ENCODE peak calls at places on chromosomes 3 and 15, in four cellular contexts. P, V, L and X are unnamed samples.

GRCh38 chr15:78207641-78208340 is 26.6 kb downstream of the ACSBG1 start:
- DNase-seq in P (no peak), V (no peak), L (no peak), X (peak; percentile 66)

GRCh38 chr3:193826126-193826795 is 233.3 kb downstream of the OPA1 start:
- DNase-seq in V (peak; percentile 39), P (no peak), L (peak; percentile 52), X (no peak)

GRCh38 chr15:100861511-100861991 is 18.1 kb upstream of the ALDH1A3 start:
- DNase-seq in L (no peak), P (no peak), V (no peak), X (peak; percentile 71)

GRCh38 chr3:37291275-37291700 is 116.9 kb upstream of the LRRFIP2 start:
- DNase-seq in V (no peak), P (peak; percentile 37), L (no peak), X (no peak)

GRCh38 chr3:156997351-156997750 is 162.6 kb downstream of the CCNL1 start:
- DNase-seq in P (peak; percentile 12), V (no peak), L (no peak), X (no peak)

GRCh38 chr3:40104441-40104840 is 205.1 kb upstream of the EIF1B start:
- DNase-seq in L (no peak), V (no peak), P (no peak), X (no peak)

GRCh38 chr3:193869221-193870201 is 266.4 kb upstream of the HES1 start:
- DNase-seq in L (peak; percentile 79), P (peak; percentile 33), V (no peak), X (peak; percentile 92)

GRCh38 chr3:123383101-123384053 is 65.5 kb downstream of the ADCY5 start:
- DNase-seq in L (no peak), V (no peak), P (peak; percentile 26), X (no peak)

GRCh38 chr3:56189486-56189985 is 278.7 kb downstream of the ERC2 start:
- DNase-seq in L (no peak), V (no peak), P (no peak), X (no peak)

GRCh38 chr3:159964166-159964973 is 24.3 kb upstream of the IL12A start:
- DNase-seq in P (no peak), V (no peak), L (no peak), X (no peak)

GRCh38 chr3:95615592-95616310 is 1198.6 kb upstream of the EPHA6 start:
- DNase-seq in P (no peak), L (no peak), V (no peak), X (no peak)

GRCh38 chr3:129560269-129560787 is 17.4 kb downstream of the H1-8 start:
- DNase-seq in V (peak; percentile 65), L (peak; percentile 80), P (peak; percentile 72), X (no peak)

GRCh38 chr3:108114423-108115065 is 23.7 kb upstream of the CD47 start:
- DNase-seq in L (no peak), V (no peak), P (no peak), X (no peak)

GRCh38 chr3:36543276-36543997 is 163.1 kb downstream of the STAC start:
- DNase-seq in P (no peak), V (no peak), L (no peak), X (no peak)

GRCh38 chr3:138974467-138974866 is 27.4 kb downstream of the FOXL2NB start:
- DNase-seq in L (no peak), P (no peak), V (no peak), X (no peak)

GRCh38 chr3:52032702-52033408 is 23.5 kb downstream of the DUSP7 start:
- DNase-seq in V (no peak), L (no peak), P (no peak), X (no peak)

GRCh38 chr3:150319900-150320299 is 88.2 kb upstream of the TSC22D2 start:
- DNase-seq in V (no peak), P (peak; percentile 80), L (no peak), X (peak; percentile 59)

GRCh38 chr3:123499316-123499715 is 50.4 kb upstream of the ADCY5 start:
- DNase-seq in L (no peak), P (peak; percentile 24), V (no peak), X (no peak)

GRCh38 chr3:186589856-186590579 is 19.5 kb downstream of the DNAJB11 start:
- DNase-seq in P (no peak), L (no peak), V (no peak), X (peak; percentile 73)

GRCh38 chr3:39292961-39293360 is 13.1 kb upstream of the CX3CR1 start:
- DNase-seq in L (no peak), P (no peak), V (no peak), X (no peak)

GRCh38 chr15:80831606-80832224 is 52.5 kb downstream of the CEMIP start:
- DNase-seq in P (no peak), V (no peak), L (no peak), X (no peak)

GRCh38 chr3:45516829-45517228 is 77.7 kb upstream of the LIMD1 start:
- DNase-seq in L (no peak), V (no peak), P (no peak), X (no peak)

GRCh38 chr3:135784557-135784956 is 181.0 kb upstream of the PPP2R3A start:
- DNase-seq in L (no peak), V (no peak), P (no peak), X (no peak)

GRCh38 chr3:33372218-33373081 is 67.8 kb downstream of the UBP1 start:
- DNase-seq in P (no peak), V (peak; percentile 41), L (no peak), X (no peak)

GRCh38 chr15:84598250-84598649 is 2.6 kb upstream of the ZSCAN2 start:
- DNase-seq in P (no peak), L (no peak), V (no peak), X (no peak)

GRCh38 chr3:37753428-37753827 is 108.3 kb upstream of the CTDSPL start:
- DNase-seq in L (no peak), P (no peak), V (no peak), X (no peak)

GRCh38 chr3:58496206-58496605 is 4.3 kb downstream of the KCTD6 start:
- DNase-seq in V (no peak), L (no peak), P (no peak), X (no peak)

GRCh38 chr15:93088200-93088980 is 621 bp downstream of the RGMA start:
- DNase-seq in V (peak; percentile 39), P (no peak), L (peak; percentile 59), X (no peak)

GRCh38 chr3:131694351-131694750 is 191.6 kb upstream of the MRPL3 start:
- DNase-seq in P (no peak), L (no peak), V (no peak), X (no peak)

GRCh38 chr3:25661694-25662455 is 2.8 kb downstream of the TOP2B start:
- DNase-seq in V (no peak), L (no peak), P (no peak), X (no peak)

GRCh38 chr3:31980530-31981205 is 394 bp downstream of the OSBPL10 start:
- DNase-seq in V (peak; percentile 42), L (peak; percentile 66), P (no peak), X (peak; percentile 67)

GRCh38 chr15:79218588-79219200 is 63.8 kb upstream of the ANKRD34C start:
- DNase-seq in P (no peak), V (no peak), L (no peak), X (no peak)

GRCh38 chr3:149579838-149580542 is 77.8 kb downstream of the WWTR1 start:
- DNase-seq in L (no peak), V (no peak), P (no peak), X (no peak)

GRCh38 chr3:87801409-87801808 is 257.4 kb downstream of the CGGBP1 start:
- DNase-seq in P (no peak), L (no peak), V (no peak), X (no peak)

GRCh38 chr3:175741951-175742350 is 882.8 kb downstream of the NAALADL2 start:
- DNase-seq in V (no peak), P (no peak), L (no peak), X (no peak)

GRCh38 chr15:33934896-33935295 is 33.4 kb upstream of the CHRM5 start:
- DNase-seq in L (no peak), V (no peak), P (peak; percentile 1), X (no peak)

GRCh38 chr3:134407247-134407640 is 33.0 kb upstream of the AMOTL2 start:
- DNase-seq in L (no peak), P (no peak), V (peak; percentile 51), X (no peak)
- H3K4me3 ChIP-seq in L (no peak overlapping the region), P (no peak overlapping the region), V (peak overlapping the region; percentile 52), X (no peak overlapping the region)

DNA sequence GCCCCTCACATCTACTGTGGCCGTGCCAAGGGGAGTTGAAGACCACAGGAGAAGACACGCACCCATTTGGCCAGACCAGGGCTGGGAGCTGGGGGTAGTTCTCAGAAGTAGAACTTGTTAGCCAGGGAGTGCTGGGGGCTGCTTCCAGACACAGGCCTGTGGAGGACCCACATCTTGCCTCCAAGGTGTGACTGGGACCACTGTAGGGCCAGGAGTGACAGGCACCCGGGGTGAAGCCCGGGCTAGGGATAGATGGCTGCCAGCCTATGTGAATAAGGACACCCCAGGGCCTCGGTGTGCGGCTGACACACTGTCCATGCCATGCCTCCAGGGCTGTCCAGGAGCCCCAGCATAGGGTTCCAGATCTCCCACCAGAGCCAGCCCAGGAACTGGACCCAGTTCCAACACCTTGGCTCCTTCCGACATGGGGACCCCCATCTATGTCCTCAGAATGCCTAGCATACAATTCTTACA is 1.8 kb downstream of the ANPEP start:
- DNase-seq in P (no peak), V (no peak), L (no peak), X (no peak)
- H3K4me3 ChIP-seq in P (peak overlapping the region; percentile 80), V (no peak overlapping the region), L (no peak overlapping the region), X (no peak overlapping the region)

GRCh38 chr3:127228866-127229265 is 35.9 kb downstream of the PRR23E start:
- DNase-seq in P (no peak), V (no peak), L (no peak), X (no peak)

GRCh38 chr3:127222664-127223063 is 29.7 kb downstream of the PRR23E start:
- DNase-seq in L (no peak), V (no peak), P (no peak), X (no peak)

GRCh38 chr3:127224118-127224517 is 31.2 kb downstream of the PRR23E start:
- DNase-seq in V (no peak), L (no peak), P (no peak), X (no peak)

GRCh38 chr3:127226946-127227842 is 34.3 kb downstream of the PRR23E start:
- DNase-seq in P (no peak), L (no peak), V (no peak), X (no peak)

GRCh38 chr3:127226451-127226850 is 33.5 kb downstream of the PRR23E start:
- DNase-seq in L (no peak), V (no peak), P (no peak), X (no peak)
- H3K4me3 ChIP-seq in L (no peak overlapping the region), V (no peak overlapping the region), P (no peak overlapping the region), X (peak overlapping the region; percentile 29)

GRCh38 chr3:184715943-184716651 is 4.2 kb upstream of the MAGEF1 start:
- DNase-seq in P (no peak), L (no peak), V (no peak), X (no peak)

GRCh38 chr3:184716652-184717607 is 5.1 kb upstream of the MAGEF1 start:
- DNase-seq in L (no peak), P (no peak), V (peak; percentile 38), X (no peak)

GRCh38 chr3:184717608-184717995 is 5.7 kb upstream of the MAGEF1 start:
- DNase-seq in P (no peak), V (no peak), L (no peak), X (no peak)

GRCh38 chr3:184718431-184718830 is 6.6 kb upstream of the MAGEF1 start:
- DNase-seq in V (no peak), P (no peak), L (no peak), X (no peak)

DNA sequence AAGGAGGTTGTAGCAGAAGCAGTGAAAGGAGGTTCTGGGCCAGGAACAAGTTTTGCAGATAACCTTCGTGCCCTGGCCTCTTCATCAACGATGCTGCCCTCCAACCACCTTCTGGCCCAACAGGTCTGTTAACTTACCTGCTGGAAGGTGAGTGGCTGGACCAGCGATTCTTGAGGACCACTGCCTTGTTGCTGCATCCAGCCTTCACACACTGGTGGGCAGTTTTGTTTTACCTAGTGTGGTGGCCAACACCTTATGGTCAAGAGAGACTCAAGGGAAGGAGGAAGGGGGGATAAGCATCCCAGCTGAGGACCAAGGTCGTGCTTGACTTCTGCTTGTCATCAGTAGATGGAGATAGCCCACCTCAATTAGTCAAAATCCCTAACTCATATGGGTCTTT is 7.8 kb upstream of the MAGEF1 start:
- DNase-seq in V (no peak), P (no peak), L (no peak), X (no peak)
- H3K4me3 ChIP-seq in V (no peak overlapping the region), P (no peak overlapping the region), L (no peak overlapping the region), X (no peak overlapping the region)